ENCODE peak calls at places on chromosomes 1 and 21, in four cellular contexts. P, N, B and O are unnamed samples.

GRCh38 chr1:24045766-24046165 is 65.6 kb upstream of the SRSF10 start:
- DNase-seq in B (no peak), P (peak), N (no peak), O (no peak)

GRCh38 chr1:243548516-243548915 is 292.7 kb downstream of the SDCCAG8 start:
- DNase-seq in N (no peak), P (no peak), B (no peak), O (no peak)

GRCh38 chr1:197066719-197067456 is at the start of gene F13B:
- DNase-seq in N (no peak), P (peak), B (peak), O (no peak)

GRCh38 chr1:58869638-58870297 is 85.9 kb upstream of the JUN start:
- DNase-seq in B (no peak), P (no peak), N (no peak), O (no peak)

GRCh38 chr1:27300341-27301051 is 21.5 kb upstream of the TMEM222 start:
- DNase-seq in P (peak), N (peak), B (peak), O (peak)

GRCh38 chr1:226979115-226979516 is 39.0 kb downstream of the COQ8A start:
- DNase-seq in N (no peak), P (no peak), B (no peak), O (no peak)

GRCh38 chr21:18161841-18162240 is 82.8 kb upstream of the CHODL start:
- DNase-seq in B (no peak), P (no peak), N (no peak), O (no peak)

GRCh38 chr21:34337741-34338140 is 26.1 kb upstream of the KCNE2 start:
- DNase-seq in N (no peak), B (no peak), P (no peak), O (no peak)

GRCh38 chr1:157004286-157004685 is 41.3 kb downstream of the ARHGEF11 start:
- DNase-seq in N (no peak), B (no peak), P (no peak), O (no peak)

GRCh38 chr1:158002630-158003408 is 9.4 kb downstream of the KIRREL1 start:
- DNase-seq in B (no peak), N (no peak), P (no peak), O (peak)

GRCh38 chr1:220113136-220113695 is 19.3 kb downstream of the IARS2 start:
- DNase-seq in N (peak), B (peak), P (peak), O (no peak)

GRCh38 chr1:10794724-10795304 is 1.6 kb downstream of the CASZ1 start:
- DNase-seq in N (no peak), B (no peak), P (peak), O (peak)

GRCh38 chr21:35994605-35995004 is 65.7 kb downstream of the SETD4 start:
- DNase-seq in B (no peak), P (no peak), N (no peak), O (no peak)

GRCh38 chr1:79592707-79593106 is 586.2 kb upstream of the ADGRL4 start:
- DNase-seq in P (no peak), B (no peak), N (no peak), O (no peak)

DNA sequence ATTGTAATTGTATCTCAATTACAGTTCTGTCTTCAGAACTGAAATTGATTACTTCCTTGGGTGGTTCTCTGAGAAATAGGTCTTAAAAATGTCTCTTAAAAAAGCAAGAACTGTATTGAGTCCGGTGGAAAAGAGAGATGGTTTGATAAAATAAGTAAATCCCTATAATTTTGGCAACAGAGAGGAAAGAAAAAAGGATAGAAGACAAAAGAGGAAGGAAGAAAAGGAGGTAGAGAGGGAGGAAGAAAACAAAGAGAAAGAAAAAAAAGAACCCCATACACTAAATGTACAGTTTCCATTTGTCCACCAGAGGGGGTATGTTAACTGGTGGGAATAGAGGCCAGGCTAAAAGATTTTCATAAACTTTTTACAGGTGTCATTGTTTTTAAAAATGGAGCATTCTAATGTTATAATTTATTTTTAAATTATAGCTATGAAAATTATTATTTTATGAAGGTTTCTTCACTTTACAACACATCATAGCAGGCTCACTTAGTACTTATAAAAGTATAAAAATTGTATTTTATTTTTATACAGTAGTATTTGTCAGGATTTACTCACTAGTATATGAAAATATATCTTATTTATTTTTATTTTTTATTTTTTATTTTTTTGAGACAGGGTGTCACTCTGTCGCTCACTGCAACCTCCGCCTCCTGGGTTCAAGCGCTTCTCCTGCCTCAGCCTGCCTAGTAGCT is 2.1 kb upstream of the UBE2T start:
- DNase-seq in B (peak), N (peak), P (peak), O (no peak)
- TF ChIP-seq HMGXB4 in B (no peak), N (no peak), P (no peak), O (no peak)

GRCh38 chr1:56585985-56586384 is 6.6 kb upstream of the PLPP3 start:
- DNase-seq in N (no peak), P (no peak), B (no peak), O (no peak)

GRCh38 chr1:56580771-56581170 is 1.4 kb upstream of the PLPP3 start:
- DNase-seq in B (no peak), N (no peak), P (no peak), O (no peak)

GRCh38 chr1:56586502-56586901 is 7.1 kb upstream of the PLPP3 start:
- DNase-seq in N (no peak), P (no peak), B (peak), O (no peak)

GRCh38 chr1:56583957-56584468 is 4.7 kb upstream of the PLPP3 start:
- DNase-seq in B (no peak), P (no peak), N (no peak), O (no peak)

GRCh38 chr1:56584910-56585528 is 5.7 kb upstream of the PLPP3 start:
- DNase-seq in P (peak), B (peak), N (peak), O (no peak)
- TF ChIP-seq HMGXB4 in P (no peak), B (no peak), N (no peak), O (no peak)

GRCh38 chr1:182163821-182164223 is 102.3 kb upstream of the ZNF648 start:
- DNase-seq in B (no peak), P (no peak), N (no peak), O (no peak)
- TF ChIP-seq HMGXB4 in B (no peak), P (no peak), N (no peak), O (no peak)

GRCh38 chr1:231601775-231602674 is 24.6 kb upstream of the DISC1 start:
- DNase-seq in B (no peak), P (no peak), N (no peak), O (no peak)

GRCh38 chr1:231602675-231602984 is 24.0 kb upstream of the DISC1 start:
- DNase-seq in N (no peak), P (no peak), B (no peak), O (no peak)

GRCh38 chr1:231604276-231604621 is 22.3 kb upstream of the DISC1 start:
- DNase-seq in B (no peak), N (no peak), P (no peak), O (no peak)

GRCh38 chr1:231603598-231604275 is 22.9 kb upstream of the DISC1 start:
- DNase-seq in N (peak), P (peak), B (peak), O (peak)

DNA sequence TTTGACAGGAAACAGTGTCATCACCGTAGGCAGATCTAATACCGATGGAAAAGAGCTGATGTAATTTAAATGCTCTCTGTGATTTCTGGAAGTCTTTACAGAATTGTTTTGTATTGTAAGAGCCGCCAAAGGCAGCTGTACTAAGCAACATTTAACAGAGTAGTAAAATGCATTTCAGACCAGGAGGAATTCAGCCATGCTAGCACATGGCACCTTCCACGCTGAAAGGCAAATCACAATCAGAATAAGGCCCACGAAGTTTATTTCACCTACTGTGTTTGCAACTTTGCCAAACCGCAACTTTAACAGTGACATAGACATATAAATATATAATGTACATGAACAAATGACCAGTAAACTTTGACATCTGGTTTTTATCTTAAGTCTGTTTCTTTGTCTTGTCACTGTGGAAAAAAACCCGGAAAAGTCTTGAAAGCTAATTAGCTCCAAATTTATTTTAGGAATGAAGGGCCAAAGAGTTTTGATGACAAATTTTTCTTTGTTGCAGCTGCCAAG is 26.1 kb upstream of the DISC1 start:
- DNase-seq in B (no peak), P (no peak), N (no peak), O (no peak)
- TF ChIP-seq HMGXB4 in B (no peak), P (no peak), N (no peak), O (no peak)

DNA sequence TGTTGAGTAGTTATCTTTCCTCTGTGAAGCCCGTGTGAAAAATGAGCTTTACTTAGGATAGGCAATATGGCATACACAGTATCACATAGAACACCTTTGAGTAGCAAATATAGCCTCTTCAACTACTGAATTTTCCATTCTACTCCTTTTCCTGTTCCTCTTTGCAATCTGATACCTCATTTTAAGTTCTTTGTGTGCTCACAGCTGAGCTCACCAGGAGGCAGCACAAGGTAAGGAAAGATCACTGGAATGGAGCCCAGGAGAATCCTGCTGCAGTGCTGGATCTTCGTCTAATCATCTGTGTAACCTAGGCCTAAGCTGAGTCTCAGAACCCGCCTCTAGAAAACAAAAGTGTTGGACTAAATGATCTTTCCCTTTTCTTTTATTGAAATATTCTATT is 171.0 kb downstream of the LRRC40 start:
- DNase-seq in P (peak), B (peak), N (peak), O (peak)
- TF ChIP-seq HMGXB4 in P (no peak), B (no peak), N (no peak), O (no peak)

GRCh38 chr1:36128905-36129206 is 3.8 kb upstream of the COL8A2 start:
- DNase-seq in P (no peak), B (no peak), N (no peak), O (no peak)
- TF ChIP-seq HMGXB4 in P (no peak), B (no peak), N (no peak), O (no peak)

GRCh38 chr1:168751195-168751650 is 22.2 kb upstream of the DPT start:
- DNase-seq in B (peak), N (no peak), P (peak), O (no peak)
- TF ChIP-seq HMGXB4 in B (no peak), N (no peak), P (no peak), O (no peak)

GRCh38 chr1:160080381-160081100 is 797 bp upstream of the KCNJ9 start:
- DNase-seq in P (no peak), N (no peak), B (no peak), O (no peak)
- TF ChIP-seq HMGXB4 in P (no peak), N (no peak), B (no peak), O (no peak)

GRCh38 chr1:51559501-51559900 is 40.4 kb upstream of the EPS15 start:
- DNase-seq in N (no peak), B (no peak), P (no peak), O (no peak)

GRCh38 chr1:51558375-51558924 is 39.4 kb upstream of the EPS15 start:
- DNase-seq in P (peak), B (no peak), N (no peak), O (no peak)

GRCh38 chr1:51559064-51559500 is 40.0 kb upstream of the EPS15 start:
- DNase-seq in N (no peak), P (no peak), B (no peak), O (no peak)

GRCh38 chr1:51561702-51562101 is 42.6 kb upstream of the EPS15 start:
- DNase-seq in N (no peak), P (no peak), B (no peak), O (no peak)

GRCh38 chr1:51560034-51560433 is 41.0 kb upstream of the EPS15 start:
- DNase-seq in P (no peak), N (no peak), B (no peak), O (no peak)
- TF ChIP-seq HMGXB4 in P (no peak), N (no peak), B (no peak), O (no peak)

GRCh38 chr1:174800951-174801350 is 198.8 kb upstream of the CACYBP start:
- DNase-seq in P (no peak), N (no peak), B (no peak), O (no peak)

GRCh38 chr1:174797398-174797797 is 202.3 kb upstream of the CACYBP start:
- DNase-seq in B (no peak), N (no peak), P (no peak), O (no peak)

GRCh38 chr1:174795806-174796205 is 203.9 kb upstream of the CACYBP start:
- DNase-seq in P (peak), N (no peak), B (no peak), O (no peak)

GRCh38 chr1:174799136-174799479 is 200.6 kb upstream of the CACYBP start:
- DNase-seq in P (no peak), N (no peak), B (no peak), O (no peak)

GRCh38 chr1:174800221-174800791 is 199.4 kb upstream of the CACYBP start:
- DNase-seq in N (no peak), P (no peak), B (no peak), O (no peak)
- TF ChIP-seq HMGXB4 in N (no peak), P (no peak), B (no peak), O (no peak)